ENCODE peak calls at places on chromosome 6, in five cellular contexts. R is dorsolateral prefrontal cortex, V is gastrocnemius medialis, B is NT2/D1, P is bronchial epithelial cell. X is an unnamed sample.

GRCh38 chr6:44128020-44128917 is 915 bp downstream of the TMEM63B start:
- DNase-seq in R (no peak), V (peak; percentile 46), B (no peak), P (peak; percentile 78), X (no peak)

GRCh38 chr6:18276610-18277009 is 12.3 kb upstream of the DEK start:
- DNase-seq in R (no peak), V (no peak), B (no peak), P (peak; percentile 37), X (no peak)

GRCh38 chr6:127058027-127058426 is 60.4 kb upstream of the RSPO3 start:
- DNase-seq in R (no peak), V (no peak), B (no peak), P (peak; percentile 37), X (no peak)

GRCh38 chr6:129786548-129786947 is 74.6 kb downstream of the TMEM244 start:
- DNase-seq in R (no peak), V (no peak), B (no peak), P (peak; percentile 48), X (no peak)

GRCh38 chr6:13922750-13923149 is 2.0 kb upstream of the RNF182 start:
- DNase-seq in R (no peak), V (no peak), B (no peak), P (no peak), X (no peak)

GRCh38 chr6:106997392-106998257 is 23.1 kb upstream of the CD24 start:
- DNase-seq in R (peak; percentile 49), V (no peak), B (peak; percentile 67), P (peak; percentile 58), X (no peak)

GRCh38 chr6:1500874-1501273 is 108.8 kb upstream of the FOXC1 start:
- DNase-seq in R (no peak), V (no peak), B (no peak), P (no peak), X (no peak)

GRCh38 chr6:30775104-30775503 is 30.8 kb upstream of the IER3 start:
- DNase-seq in R (no peak), V (no peak), B (no peak), P (peak; percentile 87), X (no peak)

GRCh38 chr6:156510242-156510641 is 266.9 kb upstream of the ARID1B start:
- DNase-seq in R (no peak), V (no peak), B (no peak), P (no peak), X (no peak)

GRCh38 chr6:7818480-7819165 is 92.0 kb downstream of the TXNDC5 start:
- DNase-seq in R (no peak), V (no peak), B (no peak), P (no peak), X (no peak)

GRCh38 chr6:170291271-170292110 is 613 bp upstream of the DLL1 start:
- DNase-seq in R (peak; percentile 88), V (no peak), B (peak; percentile 55), P (peak; percentile 52), X (peak; percentile 89)

GRCh38 chr6:30152019-30152673 is 8.9 kb downstream of the TRIM10 start:
- DNase-seq in R (no peak), V (no peak), B (no peak), P (no peak), X (no peak)

GRCh38 chr6:161922631-161923119 is 648.8 kb upstream of the AGPAT4 start:
- DNase-seq in R (no peak), V (peak; percentile 50), B (peak; percentile 38), P (peak; percentile 77), X (no peak)

GRCh38 chr6:160201056-160201455 is 57.6 kb downstream of the SLC22A2 start:
- DNase-seq in R (no peak), V (no peak), B (no peak), P (no peak), X (no peak)

GRCh38 chr6:13268914-13269532 is 59.3 kb downstream of the TBC1D7 start:
- DNase-seq in R (no peak), V (no peak), B (peak; percentile 15), P (peak; percentile 70), X (no peak)

GRCh38 chr6:85041376-85041775 is 277.0 kb upstream of the TBX18 start:
- DNase-seq in R (no peak), V (no peak), B (no peak), P (peak; percentile 12), X (no peak)

GRCh38 chr6:168585441-168585840 is 144.5 kb downstream of the SMOC2 start:
- DNase-seq in R (no peak), V (no peak), B (no peak), P (no peak), X (no peak)

GRCh38 chr6:168583126-168583525 is 142.1 kb downstream of the SMOC2 start:
- DNase-seq in R (no peak), V (no peak), B (no peak), P (no peak), X (no peak)

GRCh38 chr6:168583821-168584220 is 142.8 kb downstream of the SMOC2 start:
- DNase-seq in R (no peak), V (no peak), B (no peak), P (no peak), X (no peak)

GRCh38 chr6:168584251-168584650 is 143.3 kb downstream of the SMOC2 start:
- DNase-seq in R (no peak), V (no peak), B (no peak), P (no peak), X (no peak)

GRCh38 chr6:168584671-168585070 is 143.7 kb downstream of the SMOC2 start:
- DNase-seq in R (no peak), V (no peak), B (no peak), P (no peak), X (no peak)
- H3K4me3 ChIP-seq in R (no peak overlapping the region), V (no peak overlapping the region), B (no peak overlapping the region), P (no peak overlapping the region), X (no peak overlapping the region)

GRCh38 chr6:53312355-53312754 is 36.4 kb downstream of the ELOVL5 start:
- DNase-seq in R (no peak), V (no peak), B (no peak), P (no peak), X (no peak)
- H3K4me3 ChIP-seq in R (no peak overlapping the region), V (no peak overlapping the region), B (no peak overlapping the region), P (no peak overlapping the region), X (no peak overlapping the region)

DNA sequence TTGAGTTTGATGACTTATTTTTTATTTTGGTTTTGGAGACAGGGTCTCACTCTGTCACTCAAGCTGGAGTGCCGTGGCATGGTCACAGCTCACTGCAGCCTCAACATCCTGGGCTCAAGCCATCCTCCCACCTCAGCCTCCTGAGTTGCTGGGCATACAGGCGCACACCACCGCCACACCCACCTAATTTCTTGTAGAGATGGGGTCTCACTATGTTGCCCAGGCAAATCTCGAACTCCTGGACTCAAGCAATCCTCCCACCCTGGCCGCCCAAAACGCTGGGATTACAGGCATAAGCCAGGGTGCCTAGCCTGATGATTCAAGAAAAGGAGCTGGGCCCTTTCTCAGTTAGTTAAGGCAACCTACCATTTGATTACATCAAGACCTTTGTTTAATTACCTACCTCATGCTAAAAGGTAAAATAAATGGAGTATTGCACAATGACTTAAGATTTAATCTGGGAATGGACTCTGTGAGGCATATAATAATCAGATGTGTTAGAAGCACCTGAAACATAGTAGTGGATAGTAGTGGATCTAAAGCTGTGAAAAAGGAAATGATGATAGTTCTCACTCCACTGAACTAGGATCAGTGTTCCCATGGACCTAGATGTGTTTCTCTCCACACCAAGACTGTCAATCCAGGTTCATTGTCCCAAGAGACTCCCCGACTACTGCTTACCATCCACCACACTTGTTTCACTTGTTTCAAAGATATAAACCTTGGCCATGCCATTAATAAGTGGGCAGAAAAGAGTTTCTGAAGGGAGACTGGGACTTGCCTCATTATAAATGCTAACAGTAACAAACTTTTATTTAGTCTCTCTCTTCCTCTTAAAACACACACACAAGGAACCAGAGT is 2.1 kb downstream of the TNFRSF21 start:
- DNase-seq in R (no peak), V (no peak), B (no peak), P (no peak), X (no peak)
- H3K4me3 ChIP-seq in R (peak overlapping the region; percentile 77), V (peak overlapping the region; percentile 81), B (peak overlapping the region; percentile 87), P (peak overlapping the region; percentile 60), X (peak overlapping the region; percentile 85)

GRCh38 chr6:147205690-147206600 is 1.7 kb downstream of the STXBP5 start:
- DNase-seq in R (no peak), V (peak; percentile 23), B (no peak), P (no peak), X (no peak)
- H3K4me3 ChIP-seq in R (peak overlapping the region; percentile 83), V (peak overlapping the region; percentile 93), B (no peak overlapping the region), P (peak overlapping the region; percentile 94), X (peak overlapping the region; percentile 92)

GRCh38 chr6:42782689-42783176 is 881 bp downstream of the BICRAL start:
- DNase-seq in R (peak; percentile 86), V (peak; percentile 71), B (no peak), P (peak; percentile 68), X (peak; percentile 87)

GRCh38 chr6:42783876-42784738 is 2.3 kb downstream of the BICRAL start:
- DNase-seq in R (no peak), V (no peak), B (no peak), P (no peak), X (no peak)

GRCh38 chr6:42783177-42783875 is 1.5 kb downstream of the BICRAL start:
- DNase-seq in R (peak; percentile 73), V (peak; percentile 70), B (no peak), P (no peak), X (peak; percentile 92)

GRCh38 chr6:42781546-42781810 is 374 bp upstream of the BICRAL start:
- DNase-seq in R (no peak), V (no peak), B (no peak), P (no peak), X (no peak)

DNA sequence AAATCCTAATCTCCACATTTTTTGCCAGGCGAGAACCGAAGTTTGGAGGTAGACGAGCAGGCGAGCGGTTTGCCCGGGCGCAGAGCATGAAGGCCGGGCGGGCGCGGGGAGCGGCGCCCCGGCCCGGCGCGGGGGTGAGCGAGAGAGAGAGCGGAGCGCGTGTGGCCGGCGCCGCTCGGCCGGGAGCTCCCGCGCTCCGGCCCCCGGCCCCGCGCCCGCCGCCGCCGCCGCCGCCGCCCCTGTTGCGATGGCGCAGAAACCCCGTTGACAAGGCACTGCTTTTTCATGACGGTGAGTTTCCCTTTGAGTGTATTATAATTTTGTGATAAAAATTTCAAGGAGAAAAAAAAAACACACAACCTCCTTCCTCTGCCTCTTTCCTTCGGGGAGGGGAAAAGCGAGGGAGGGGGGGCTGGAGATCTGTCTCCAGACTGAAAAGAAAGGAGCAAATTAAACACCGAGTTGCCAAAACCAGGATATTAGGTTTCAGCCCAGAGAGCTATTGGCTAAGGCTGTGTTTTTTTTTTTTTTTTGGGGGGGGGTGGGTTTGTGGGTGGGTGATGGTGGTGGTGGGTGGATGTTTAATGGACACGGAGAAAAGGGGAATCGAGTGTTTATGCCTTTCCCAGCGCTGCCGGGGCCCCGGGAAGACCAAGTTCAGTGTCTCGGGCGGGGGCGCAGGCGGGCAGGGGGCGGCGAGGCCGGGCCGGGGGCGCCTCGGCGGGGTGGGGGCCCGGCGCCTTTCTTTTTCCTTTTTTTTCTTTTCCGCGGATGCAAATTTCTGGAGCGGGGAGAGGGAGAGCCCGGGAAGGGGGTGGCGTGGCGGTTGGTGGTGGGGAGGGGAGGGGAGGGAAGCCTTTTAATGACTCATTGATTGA is at the start of gene BICRAL:
- DNase-seq in R (no peak), V (peak; percentile 62), B (no peak), P (peak; percentile 53), X (peak; percentile 67)
- H3K4me3 ChIP-seq in R (peak within 1 kb of the TSS; percentile 77), V (peak within 1 kb of the TSS; percentile 72), B (peak within 1 kb of the TSS; percentile 75), P (peak within 1 kb of the TSS; percentile 93), X (peak within 1 kb of the TSS; percentile 97)

GRCh38 chr6:152532556-152533422 is 104.4 kb downstream of the SYNE1 start:
- DNase-seq in R (no peak), V (no peak), B (no peak), P (peak; percentile 33), X (no peak)
- H3K4me3 ChIP-seq in R (no peak overlapping the region), V (no peak overlapping the region), B (no peak overlapping the region), P (no peak overlapping the region), X (no peak overlapping the region)

X was measured in suprapubic skin.